ENCODE peak calls at places on chromosomes 5 and 9, in six cellular contexts. B is GM20000; D is stimulated activated CD4-positive, alpha-beta T cell treated with anti-CD3 and anti-CD28 coated beads, Interleukin-1b, Interleukin-23, amount 100 ng/mL, for 4 hours; A is iris pigment epithelial cell; Q is testis; I is GDM1. S is an unnamed sample.

GRCh38 chr5:98929982-98930355 is 1.2 kb upstream of the CHD1 start:
- DNase-seq in D (no peak), I (no peak), Q (peak; percentile 23), A (no peak), B (no peak), S (no peak)

GRCh38 chr9:26975728-26976707 is 19.8 kb downstream of the IFT74 start:
- DNase-seq in Q (peak; percentile 34), I (peak; percentile 51), A (peak; percentile 44), B (no peak), D (no peak), S (peak; percentile 15)

GRCh38 chr5:178434851-178435250 is 155.3 kb downstream of the COL23A1 start:
- DNase-seq in I (no peak), Q (peak; percentile 26), B (no peak), A (no peak), D (no peak), S (no peak)

GRCh38 chr5:90000351-90000750 is 409.2 kb downstream of the CETN3 start:
- DNase-seq in D (no peak), Q (peak; percentile 17), A (no peak), I (no peak), B (no peak), S (no peak)

GRCh38 chr9:89826186-89826585 is 221.4 kb downstream of the GADD45G start:
- DNase-seq in Q (peak; percentile 4), D (no peak), A (no peak), B (no peak), I (no peak), S (no peak)

GRCh38 chr9:110583237-110583636 is 3.7 kb upstream of the SVEP1 start:
- DNase-seq in A (peak; percentile 57), Q (no peak), B (no peak), D (no peak), I (no peak), S (peak; percentile 16)

GRCh38 chr9:110877376-110877775 is 160.9 kb downstream of the LPAR1 start:
- DNase-seq in I (no peak), D (no peak), B (no peak), Q (no peak), A (no peak), S (no peak)

GRCh38 chr9:98687911-98688310 is 20.8 kb downstream of the GABBR2 start:
- DNase-seq in B (no peak), I (no peak), A (no peak), D (no peak), Q (no peak), S (no peak)

GRCh38 chr5:149125386-149125891 is 15.9 kb upstream of the ABLIM3 start:
- DNase-seq in I (no peak), A (peak; percentile 19), Q (no peak), B (no peak), D (no peak), S (no peak)

GRCh38 chr5:145855842-145856267 is 17.0 kb downstream of the GRXCR2 start:
- DNase-seq in A (no peak), I (no peak), D (no peak), Q (no peak), B (no peak), S (no peak)

GRCh38 chr5:56170557-56170956 is 62.6 kb downstream of the ANKRD55 start:
- DNase-seq in Q (no peak), A (peak; percentile 62), B (no peak), D (no peak), I (no peak), S (no peak)

GRCh38 chr9:107946364-107947137 is 457.0 kb upstream of the KLF4 start:
- DNase-seq in D (no peak), B (no peak), I (no peak), A (no peak), Q (no peak), S (no peak)

GRCh38 chr9:83059417-83059816 is 3.5 kb downstream of the RASEF start:
- DNase-seq in A (no peak), I (no peak), Q (no peak), B (no peak), D (no peak), S (no peak)

GRCh38 chr9:83281306-83282255 is 218.6 kb upstream of the RASEF start:
- DNase-seq in B (no peak), Q (peak; percentile 76), I (peak; percentile 40), A (peak; percentile 14), D (no peak), S (peak; percentile 88)

GRCh38 chr9:97853844-97854695 is 1.0 kb downstream of the FOXE1 start:
- DNase-seq in B (peak; percentile 69), D (peak; percentile 30), A (peak; percentile 25), Q (peak; percentile 71), I (peak; percentile 62), S (no peak)

GRCh38 chr9:82091610-82092009 is 103.0 kb downstream of the SPATA31D1 start:
- DNase-seq in I (no peak), B (peak; percentile 7), D (no peak), Q (no peak), A (no peak), S (no peak)

GRCh38 chr9:68739631-68740174 is 34.7 kb downstream of the PIP5K1B start:
- DNase-seq in Q (no peak), I (no peak), D (no peak), B (no peak), A (no peak), S (peak; percentile 43)

GRCh38 chr9:91428927-91429351 is 5.3 kb upstream of the NFIL3 start:
- DNase-seq in Q (no peak), B (no peak), I (no peak), A (peak; percentile 90), D (no peak), S (no peak)

GRCh38 chr5:179699640-179700298 is 1.0 kb downstream of the CANX start:
- DNase-seq in Q (peak; percentile 46), I (no peak), D (no peak), A (peak; percentile 43), B (peak; percentile 48), S (peak; percentile 31)

GRCh38 chr9:137218754-137219271 is 3.2 kb downstream of the RNF208 start:
- DNase-seq in Q (peak; percentile 71), D (no peak), A (peak; percentile 58), B (no peak), I (no peak), S (no peak)

GRCh38 chr9:121743441-121744001 is 92.1 kb downstream of the DAB2IP start:
- DNase-seq in D (no peak), I (no peak), B (no peak), A (peak; percentile 83), Q (peak; percentile 91), S (no peak)

GRCh38 chr5:150141544-150142188 is 14.0 kb downstream of the PDGFRB start:
- DNase-seq in B (no peak), I (no peak), Q (no peak), A (peak; percentile 92), D (no peak), S (no peak)

GRCh38 chr9:85430659-85431370 is 310.9 kb downstream of the AGTPBP1 start:
- DNase-seq in Q (no peak), A (no peak), I (no peak), D (no peak), B (no peak), S (no peak)

GRCh38 chr5:903756-904096 is 11.0 kb downstream of the TRIP13 start:
- DNase-seq in D (no peak), Q (no peak), B (no peak), I (no peak), A (no peak), S (no peak)

GRCh38 chr5:139638736-139639618 is 9.2 kb upstream of the CXXC5 start:
- DNase-seq in A (no peak), Q (peak; percentile 11), I (no peak), D (no peak), B (peak; percentile 30), S (no peak)

GRCh38 chr5:150502847-150503246 is 5.1 kb upstream of the NDST1 start:
- DNase-seq in D (no peak), B (no peak), I (no peak), A (no peak), Q (no peak), S (no peak)

GRCh38 chr9:75552941-75553340 is 337.5 kb upstream of the PCSK5 start:
- DNase-seq in D (no peak), I (no peak), A (peak; percentile 15), Q (no peak), B (no peak), S (no peak)

GRCh38 chr5:4027335-4027734 is 431.7 kb downstream of the IRX1 start:
- DNase-seq in A (no peak), D (no peak), Q (no peak), I (no peak), B (no peak), S (no peak)

GRCh38 chr5:93735378-93735777 is 6.0 kb downstream of the POU5F2 start:
- DNase-seq in A (peak; percentile 43), D (no peak), I (no peak), B (no peak), Q (no peak), S (no peak)

GRCh38 chr5:175021886-175022285 is 297.5 kb downstream of the MSX2 start:
- DNase-seq in Q (no peak), I (no peak), D (no peak), B (no peak), A (no peak), S (no peak)

GRCh38 chr9:113410207-113411158 is at the start of the genes C9orf43 and POLE3:
- DNase-seq in A (peak; percentile 97), B (peak; percentile 89), D (peak; percentile 92), I (peak; percentile 97), Q (peak; percentile 96), S (peak; percentile 94)